ENCODE peak calls at places on chromosome 2, in ten cellular contexts. J is GM04504; E is occipital lobe; H is NCI-H460; Y is effector memory CD8-positive, alpha-beta T cell; U is amniotic stem cell; X is aorta; F is GM06990; I is cardiac muscle cell; W is stromal cell of bone marrow. O is an unnamed sample.

GRCh38 chr2:141611981-141612380 is 518.8 kb downstream of the LRP1B start:
- DNase-seq in H (no peak), J (no peak), W (no peak), F (no peak), U (no peak), Y (no peak), X (no peak), E (no peak), I (no peak), O (no peak)

GRCh38 chr2:117551858-117552257 is 262.6 kb upstream of the DDX18 start:
- DNase-seq in Y (no peak), U (no peak), E (no peak), H (no peak), X (no peak), W (no peak), F (no peak), J (no peak), I (no peak), O (no peak)

GRCh38 chr2:218398437-218399390 is 954 bp upstream of the CTDSP1 start:
- DNase-seq in U (peak), Y (peak), W (no peak), J (peak), I (peak), F (peak), E (peak), X (peak), H (peak), O (peak)

GRCh38 chr2:226354434-226354833 is 445.2 kb downstream of the IRS1 start:
- DNase-seq in U (no peak), W (no peak), E (no peak), I (no peak), F (no peak), Y (no peak), H (no peak), J (peak), X (no peak), O (no peak)

GRCh38 chr2:173358617-173359016 is 3.9 kb downstream of the CDCA7 start:
- DNase-seq in E (no peak), Y (no peak), X (no peak), F (no peak), H (no peak), U (no peak), J (no peak), W (no peak), I (no peak), O (no peak)

GRCh38 chr2:8627692-8628085 is 54.2 kb upstream of the ID2 start:
- DNase-seq in H (no peak), E (no peak), W (no peak), Y (no peak), X (no peak), F (no peak), I (no peak), J (no peak), U (no peak), O (no peak)

GRCh38 chr2:18455256-18455862 is 105.1 kb downstream of the RDH14 start:
- DNase-seq in H (no peak), F (no peak), X (no peak), W (no peak), I (peak), J (peak), Y (no peak), E (no peak), U (no peak), O (no peak)

GRCh38 chr2:11998218-11998617 is 251.8 kb downstream of the LPIN1 start:
- DNase-seq in Y (no peak), H (no peak), F (peak), J (no peak), E (no peak), U (peak), X (no peak), W (no peak), I (no peak), O (no peak)

GRCh38 chr2:173109253-173110188 is 33.9 kb downstream of the MAP3K20 start:
- DNase-seq in W (no peak), X (no peak), I (no peak), E (no peak), Y (no peak), U (peak), H (no peak), F (no peak), J (peak), O (no peak)

GRCh38 chr2:120209427-120210233 is 13.6 kb downstream of the TMEM185B start:
- DNase-seq in H (no peak), F (no peak), U (no peak), X (no peak), Y (no peak), E (no peak), W (no peak), J (no peak), I (no peak), O (no peak)

GRCh38 chr2:238320246-238320647 is at the start of gene TRAF3IP1:
- DNase-seq in F (peak), I (peak), X (peak), W (peak), Y (peak), H (peak), U (peak), E (peak), J (peak), O (peak)

GRCh38 chr2:25312958-25313710 is 28.6 kb downstream of the DNMT3A start:
- DNase-seq in F (no peak), Y (no peak), E (no peak), I (no peak), H (no peak), J (no peak), W (no peak), X (no peak), U (no peak), O (no peak)

GRCh38 chr2:201132518-201132917 is 16.6 kb downstream of the CFLAR start:
- DNase-seq in E (no peak), W (no peak), X (no peak), Y (no peak), U (no peak), H (no peak), F (peak), J (no peak), I (no peak), O (no peak)

GRCh38 chr2:40639294-40639693 is 187.4 kb upstream of the SLC8A1 start:
- DNase-seq in H (no peak), I (no peak), E (no peak), Y (no peak), W (no peak), U (no peak), X (no peak), F (no peak), J (no peak), O (no peak)

GRCh38 chr2:108444941-108445840 is 3.8 kb upstream of the GCC2 start:
- DNase-seq in X (no peak), F (no peak), I (no peak), U (no peak), E (no peak), J (no peak), H (no peak), Y (no peak), W (no peak), O (no peak)